ENCODE peak calls at places on chromosome 6, in eight cellular contexts. T is iris pigment epithelial cell; H is activated CD4-positive, CD25-positive, alpha-beta regulatory T cell; P is fibroblast of mammary gland; D is nephron progenitor cell; L is activated T-cell treated with anti-CD3 and anti-CD28 coated beads for 1 hour; R is stimulated activated CD8-positive, alpha-beta memory T cell treated with anti-CD3 and anti-CD28 coated beads, Interleukin-2, amount 100 ng/mL, for 1 hour; Q is HFFc6. V is an unnamed sample.

GRCh38 chr6:109460161-109460830 is 4.7 kb upstream of the MICAL1 start:
- DNase-seq in L (no peak), P (no peak), D (no peak), R (no peak), Q (no peak), T (no peak), H (no peak), V (no peak)

GRCh38 chr6:109373762-109374161 is 8.5 kb downstream of the CD164 start:
- DNase-seq in L (no peak), Q (no peak), T (no peak), R (no peak), P (peak), H (no peak), D (no peak), V (no peak)

GRCh38 chr6:36944650-36945049 is 9.9 kb upstream of the PI16 start:
- DNase-seq in H (no peak), T (peak), D (no peak), R (no peak), P (no peak), Q (no peak), L (no peak), V (no peak)

GRCh38 chr6:111858347-111858746 is 14.9 kb downstream of the FYN start:
- DNase-seq in L (no peak), P (no peak), Q (no peak), R (no peak), D (no peak), H (no peak), T (no peak), V (no peak)

GRCh38 chr6:130752292-130752691 is 74.9 kb upstream of the SMLR1 start:
- DNase-seq in D (no peak), R (no peak), Q (no peak), P (peak), L (no peak), H (no peak), T (peak), V (no peak)

GRCh38 chr6:14499804-14500203 is 382.2 kb downstream of the CD83 start:
- DNase-seq in T (peak), H (no peak), P (peak), Q (peak), D (peak), R (no peak), L (no peak), V (no peak)

GRCh38 chr6:6969761-6970223 is 138.0 kb upstream of the RREB1 start:
- DNase-seq in Q (no peak), P (no peak), H (no peak), T (no peak), R (no peak), D (no peak), L (no peak), V (no peak)

GRCh38 chr6:3538536-3538935 is 81.7 kb upstream of the SLC22A23 start:
- DNase-seq in Q (no peak), P (no peak), T (no peak), R (no peak), L (no peak), D (no peak), H (no peak), V (no peak)

GRCh38 chr6:158870418-158870957 is 51.3 kb upstream of the EZR start:
- DNase-seq in H (no peak), P (no peak), D (no peak), R (no peak), Q (no peak), T (no peak), L (no peak), V (no peak)

GRCh38 chr6:39896701-39897100 is 37.6 kb downstream of the MOCS1 start:
- DNase-seq in L (no peak), R (no peak), Q (no peak), P (no peak), H (no peak), D (no peak), T (no peak), V (no peak)

GRCh38 chr6:45422541-45423110 is 44.9 kb upstream of the SUPT3H start:
- DNase-seq in R (peak), D (peak), H (peak), Q (peak), L (peak), T (peak), P (no peak), V (peak)

GRCh38 chr6:12798326-12798725 is 81.8 kb downstream of the PHACTR1 start:
- DNase-seq in H (no peak), Q (no peak), L (no peak), T (no peak), D (no peak), P (no peak), R (no peak), V (no peak)

GRCh38 chr6:43878823-43879495 is 108.9 kb downstream of the VEGFA start:
- DNase-seq in T (no peak), Q (no peak), D (no peak), L (no peak), P (no peak), R (no peak), H (no peak), V (peak)

GRCh38 chr6:53439556-53439955 is 90.8 kb upstream of the ELOVL5 start:
- DNase-seq in Q (peak), T (peak), D (no peak), H (no peak), P (peak), R (no peak), L (no peak), V (no peak)

GRCh38 chr6:56695702-56696101 is 53.0 kb upstream of the DST start:
- DNase-seq in D (no peak), P (peak), T (peak), L (no peak), R (no peak), Q (no peak), H (no peak), V (no peak)

GRCh38 chr6:33620584-33621395 is at the start of gene ITPR3:
- DNase-seq in R (peak), Q (peak), D (peak), P (peak), H (peak), L (peak), T (peak), V (no peak)

GRCh38 chr6:117561128-117561527 is 41.2 kb downstream of the GOPC start:
- DNase-seq in L (no peak), Q (no peak), T (peak), R (no peak), H (no peak), D (no peak), P (no peak), V (no peak)

GRCh38 chr6:41426438-41426851 is 91.0 kb downstream of the NCR2 start:
- DNase-seq in P (no peak), L (no peak), R (no peak), D (peak), T (no peak), H (no peak), Q (no peak), V (no peak)

GRCh38 chr6:75151013-75151412 is 54.8 kb downstream of the COL12A1 start:
- DNase-seq in P (peak), H (no peak), R (no peak), D (no peak), Q (no peak), T (no peak), L (no peak), V (no peak)

GRCh38 chr6:119511024-119511423 is 161.5 kb upstream of the MAN1A1 start:
- DNase-seq in R (no peak), H (no peak), Q (no peak), D (no peak), L (no peak), P (no peak), T (no peak), V (no peak)

GRCh38 chr6:139369568-139370046 is 4.8 kb downstream of the CITED2 start:
- DNase-seq in L (no peak), D (peak), Q (peak), H (no peak), T (no peak), R (no peak), P (peak), V (no peak)

GRCh38 chr6:111105578-111105977 is 18.3 kb downstream of the SLC16A10 start:
- DNase-seq in P (peak), Q (peak), T (peak), H (no peak), R (no peak), L (no peak), D (no peak), V (no peak)

GRCh38 chr6:25769983-25770382 is 15.4 kb downstream of the SLC17A4 start:
- DNase-seq in T (no peak), H (no peak), D (no peak), Q (peak), P (peak), R (no peak), L (no peak), V (no peak)

GRCh38 chr6:139611327-139611958 is 237.0 kb upstream of the CITED2 start:
- DNase-seq in L (no peak), P (no peak), R (no peak), D (no peak), T (no peak), Q (no peak), H (no peak), V (no peak)

GRCh38 chr6:10779076-10779475 is 31.5 kb downstream of the TMEM14B start:
- DNase-seq in D (no peak), T (no peak), Q (no peak), R (no peak), P (no peak), H (no peak), L (no peak), V (no peak)

GRCh38 chr6:169960891-169961611 is 209.6 kb downstream of the ERMARD start:
- DNase-seq in Q (no peak), H (no peak), T (no peak), R (no peak), L (no peak), D (no peak), P (no peak), V (no peak)

V was measured in glutamatergic neuron.